ENCODE peak calls at places on chromosome 22, in seven cellular contexts. D is HTR-8/SVneo, T is fibroblast of the aortic adventitia, P is left colon, G is GM12892, O is NCI-H187, A is lower leg skin. W is an unnamed sample.

GRCh38 chr22:43511276-43511910 is 99.6 kb downstream of the MPPED1 start:
- DNase-seq in D (no peak), T (no peak), P (no peak), G (no peak), O (no peak), A (no peak), W (no peak)

GRCh38 chr22:20380486-20380885 is 13.5 kb upstream of the ZNF74 start:
- DNase-seq in D (no peak), T (no peak), P (no peak), G (no peak), O (no peak), A (no peak), W (no peak)

GRCh38 chr22:31945971-31946680 is 1.8 kb downstream of the YWHAH start:
- DNase-seq in D (no peak), T (no peak), P (no peak), G (no peak), O (no peak), A (no peak), W (peak; percentile 57)

GRCh38 chr22:39954584-39955055 is 5.6 kb upstream of the TMA7B start:
- DNase-seq in D (no peak), T (peak; percentile 73), P (no peak), G (no peak), O (no peak), A (no peak), W (peak; percentile 78)

GRCh38 chr22:47394504-47395440 is 632.3 kb downstream of the TBC1D22A start:
- DNase-seq in D (no peak), T (no peak), P (peak; percentile 3), G (no peak), O (no peak), A (no peak), W (no peak)

GRCh38 chr22:20130739-20131592 is 638 bp upstream of the ZDHHC8 start:
- DNase-seq in D (peak; percentile 71), T (peak; percentile 64), P (peak; percentile 82), G (peak; percentile 88), O (no peak), A (peak; percentile 94), W (peak; percentile 85)

GRCh38 chr22:43239102-43239875 is 52.4 kb upstream of the TTLL12 start:
- DNase-seq in D (no peak), T (peak; percentile 59), P (no peak), G (no peak), O (no peak), A (no peak), W (peak; percentile 16)

GRCh38 chr22:35258144-35258988 is 1.1 kb downstream of the HMGXB4 start:
- DNase-seq in D (peak; percentile 7), T (peak; percentile 26), P (peak; percentile 31), G (peak; percentile 11), O (no peak), A (no peak), W (peak; percentile 51)

GRCh38 chr22:22565991-22566390 is 6.9 kb upstream of the PRAME start:
- DNase-seq in D (no peak), T (no peak), P (no peak), G (no peak), O (no peak), A (peak; percentile 17), W (peak; percentile 21)

GRCh38 chr22:35301370-35301874 is 1.7 kb downstream of the TOM1 start:
- DNase-seq in D (peak; percentile 29), T (peak; percentile 94), P (no peak), G (no peak), O (no peak), A (peak; percentile 91), W (peak; percentile 99)

GRCh38 chr22:38040953-38041759 is 16.0 kb upstream of the PICK1 start:
- DNase-seq in D (no peak), T (no peak), P (no peak), G (no peak), O (no peak), A (no peak), W (no peak)

GRCh38 chr22:44582016-44582415 is 84.0 kb upstream of the RTL6 start:
- DNase-seq in D (no peak), T (no peak), P (peak; percentile 7), G (no peak), O (no peak), A (peak; percentile 60), W (no peak)

GRCh38 chr22:49627217-49628181 is 200.2 kb downstream of the BRD1 start:
- DNase-seq in D (no peak), T (no peak), P (no peak), G (no peak), O (no peak), A (no peak), W (no peak)

GRCh38 chr22:19632671-19633148 is 81.6 kb upstream of the SEPTIN5 start:
- DNase-seq in D (no peak), T (no peak), P (no peak), G (no peak), O (no peak), A (peak; percentile 79), W (no peak)

GRCh38 chr22:36329217-36330078 is 58.3 kb downstream of the MYH9 start:
- DNase-seq in D (peak; percentile 89), T (peak; percentile 84), P (peak; percentile 60), G (no peak), O (no peak), A (peak; percentile 91), W (peak; percentile 97)

GRCh38 chr22:38284042-38284402 is 11.2 kb upstream of the TMEM184B start:
- DNase-seq in D (no peak), T (peak; percentile 96), P (no peak), G (no peak), O (no peak), A (no peak), W (peak; percentile 97)

GRCh38 chr22:20919718-20920117 is 2.5 kb downstream of the CRKL start:
- DNase-seq in D (no peak), T (peak; percentile 26), P (no peak), G (no peak), O (no peak), A (no peak), W (peak; percentile 18)

GRCh38 chr22:39017596-39018365 is 3.1 kb upstream of the APOBEC3D start:
- DNase-seq in D (no peak), T (no peak), P (no peak), G (no peak), O (no peak), A (no peak), W (no peak)

GRCh38 chr22:47175151-47175760 is 412.8 kb downstream of the TBC1D22A start:
- DNase-seq in D (no peak), T (peak; percentile 74), P (peak; percentile 24), G (no peak), O (no peak), A (peak; percentile 78), W (no peak)

GRCh38 chr22:45125198-45125597 is 38.5 kb upstream of the NUP50 start:
- DNase-seq in D (no peak), T (peak; percentile 73), P (no peak), G (no peak), O (no peak), A (no peak), W (peak; percentile 98)

GRCh38 chr22:26589367-26589844 is 526 bp downstream of the TPST2 start:
- DNase-seq in D (peak; percentile 14), T (no peak), P (peak; percentile 57), G (no peak), O (no peak), A (no peak), W (peak; percentile 37)

GRCh38 chr22:42364641-42365336 is 67.4 kb downstream of the NFAM1 start:
- DNase-seq in D (no peak), T (peak; percentile 67), P (no peak), G (no peak), O (no peak), A (no peak), W (no peak)

GRCh38 chr22:44381761-44382454 is 69.2 kb upstream of the SHISAL1 start:
- DNase-seq in D (no peak), T (no peak), P (no peak), G (no peak), O (no peak), A (no peak), W (no peak)

GRCh38 chr22:36773935-36774334 is 2.0 kb downstream of the IFT27 start:
- DNase-seq in D (no peak), T (peak; percentile 65), P (no peak), G (no peak), O (no peak), A (no peak), W (peak; percentile 45)

GRCh38 chr22:39257522-39258475 is 13.0 kb upstream of the PDGFB start:
- DNase-seq in D (no peak), T (no peak), P (no peak), G (no peak), O (no peak), A (no peak), W (no peak)

GRCh38 chr22:19360300-19360792 is 68.8 kb upstream of the CLTCL1 start:
- DNase-seq in D (no peak), T (no peak), P (no peak), G (no peak), O (no peak), A (peak; percentile 63), W (no peak)

GRCh38 chr22:18096823-18097222 is 13.8 kb upstream of the TUBA8 start:
- DNase-seq in D (no peak), T (no peak), P (no peak), G (no peak), O (no peak), A (no peak), W (no peak)

GRCh38 chr22:19596680-19597398 is 72.6 kb upstream of the CLDN5 start:
- DNase-seq in D (no peak), T (no peak), P (no peak), G (no peak), O (no peak), A (no peak), W (peak; percentile 2)

GRCh38 chr22:35708453-35708852 is 9.2 kb upstream of the APOL5 start:
- DNase-seq in D (no peak), T (no peak), P (no peak), G (no peak), O (no peak), A (no peak), W (no peak)

GRCh38 chr22:50277761-50278160 is 7.6 kb upstream of the MAPK11 start:
- DNase-seq in D (no peak), T (no peak), P (no peak), G (no peak), O (no peak), A (no peak), W (no peak)

W was measured in mesenchymal stem cell.